ENCODE peak calls at places on chromosomes 7 and 10, in six cellular contexts. U is testis, M is body of pancreas, Q is IMR-90, C is sigmoid colon, F is A549. O is an unnamed sample.
A peak's percentile ranks its signal among the peaks of the same experiment; 100 is the strongest.

GRCh38 chr10:79391231-79392019 is 44.2 kb downstream of the PPIF start:
- DNase-seq in U (no peak), M (peak; percentile 5), Q (no peak), C (peak; percentile 78), F (no peak), O (peak; percentile 69)

GRCh38 chr7:9204571-9204970 is 771.2 kb downstream of the NXPH1 start:
- DNase-seq in U (no peak), M (no peak), Q (no peak), C (no peak), F (no peak), O (no peak)

GRCh38 chr7:66150471-66150870 is 35.8 kb downstream of the CRCP start:
- DNase-seq in U (peak; percentile 95), M (peak; percentile 64), Q (peak; percentile 76), C (peak; percentile 80), F (no peak), O (no peak)

GRCh38 chr10:11430421-11431275 is 180.8 kb downstream of the USP6NL start:
- DNase-seq in U (no peak), M (no peak), Q (no peak), C (no peak), F (no peak), O (no peak)

GRCh38 chr7:149708026-149708425 is 65.4 kb downstream of the ZNF467 start:
- DNase-seq in U (no peak), M (no peak), Q (no peak), C (no peak), F (no peak), O (no peak)

GRCh38 chr7:156039194-156039593 is 226.9 kb upstream of the SHH start:
- DNase-seq in U (no peak), M (no peak), Q (no peak), C (no peak), F (no peak), O (no peak)

GRCh38 chr7:101857358-101857794 is 40.0 kb downstream of the CUX1 start:
- DNase-seq in U (no peak), M (no peak), Q (no peak), C (peak; percentile 43), F (no peak), O (no peak)

GRCh38 chr10:131931981-131932380 is 31.2 kb downstream of the PPP2R2D start:
- DNase-seq in U (no peak), M (no peak), Q (no peak), C (peak; percentile 60), F (no peak), O (no peak)

GRCh38 chr7:158403013-158403821 is 184.4 kb downstream of the PTPRN2 start:
- DNase-seq in U (no peak), M (no peak), Q (no peak), C (no peak), F (no peak), O (no peak)

GRCh38 chr10:105585753-105586152 is 944.7 kb downstream of the SORCS3 start:
- DNase-seq in U (no peak), M (no peak), Q (peak; percentile 82), C (no peak), F (peak; percentile 42), O (no peak)

GRCh38 chr7:24732646-24733413 is 24.4 kb downstream of the GSDME start:
- DNase-seq in U (no peak), M (no peak), Q (peak; percentile 92), C (no peak), F (peak; percentile 71), O (peak; percentile 31)

GRCh38 chr10:72267819-72268404 is 5.8 kb upstream of the DDIT4 start:
- DNase-seq in U (no peak), M (no peak), Q (no peak), C (no peak), F (no peak), O (no peak)

GRCh38 chr10:48775206-48775517 is 90.5 kb downstream of the WDFY4 start:
- DNase-seq in U (no peak), M (no peak), Q (no peak), C (no peak), F (no peak), O (no peak)

GRCh38 chr7:79403879-79404278 is 49.6 kb downstream of the MAGI2 start:
- DNase-seq in U (no peak), M (no peak), Q (no peak), C (no peak), F (no peak), O (no peak)

GRCh38 chr7:139749545-139749944 is 28.3 kb downstream of the HIPK2 start:
- DNase-seq in U (no peak), M (no peak), Q (no peak), C (no peak), F (no peak), O (no peak)

GRCh38 chr7:115678049-115678982 is 352.2 kb downstream of the TFEC start:
- DNase-seq in U (peak; percentile 54), M (peak; percentile 76), Q (peak; percentile 74), C (no peak), F (peak; percentile 33), O (no peak)

GRCh38 chr10:31320598-31321211 is 1.7 kb downstream of the ZEB1 start:
- DNase-seq in U (peak; percentile 48), M (peak; percentile 48), Q (peak; percentile 59), C (peak; percentile 85), F (peak; percentile 54), O (peak; percentile 19)

GRCh38 chr10:92897916-92898315 is 49.6 kb downstream of the EXOC6 start:
- DNase-seq in U (no peak), M (no peak), Q (no peak), C (no peak), F (no peak), O (no peak)

GRCh38 chr7:158774916-158775315 is 54.4 kb downstream of the ESYT2 start:
- DNase-seq in U (no peak), M (no peak), Q (peak; percentile 39), C (no peak), F (no peak), O (no peak)

GRCh38 chr7:15582773-15583172 is 21.0 kb upstream of the AGMO start:
- DNase-seq in U (no peak), M (no peak), Q (no peak), C (no peak), F (no peak), O (no peak)

GRCh38 chr7:15581352-15581951 is 19.6 kb upstream of the AGMO start:
- DNase-seq in U (no peak), M (no peak), Q (no peak), C (no peak), F (no peak), O (no peak)

GRCh38 chr7:15580604-15581351 is 19.0 kb upstream of the AGMO start:
- DNase-seq in U (no peak), M (no peak), Q (no peak), C (no peak), F (no peak), O (no peak)

DNA sequence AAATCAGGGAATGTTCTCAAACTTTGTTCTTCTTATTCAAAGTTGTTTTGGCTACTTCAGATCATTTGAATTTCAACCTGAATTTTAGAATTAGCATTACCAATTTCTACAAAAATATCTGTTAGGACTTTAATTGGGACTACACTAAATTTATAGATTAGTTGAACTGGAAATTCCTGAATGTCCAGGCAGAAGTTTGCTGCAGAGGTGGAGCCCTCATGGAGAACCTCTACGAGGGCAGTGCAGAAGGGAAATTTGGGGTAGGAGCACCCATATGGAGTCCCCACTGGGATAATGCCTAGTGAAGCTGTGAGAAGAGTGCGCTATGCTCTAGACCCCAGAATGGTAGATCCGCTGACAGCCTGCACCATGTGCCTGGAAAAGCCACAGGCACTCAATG is 22.8 kb upstream of the AGMO start:
- DNase-seq in U (no peak), M (no peak), Q (no peak), C (no peak), F (no peak), O (no peak)
- TF ChIP-seq POLR2A in U (no peak), M (no peak), Q (no peak), C (no peak), F (no peak), O (no peak)

DNA sequence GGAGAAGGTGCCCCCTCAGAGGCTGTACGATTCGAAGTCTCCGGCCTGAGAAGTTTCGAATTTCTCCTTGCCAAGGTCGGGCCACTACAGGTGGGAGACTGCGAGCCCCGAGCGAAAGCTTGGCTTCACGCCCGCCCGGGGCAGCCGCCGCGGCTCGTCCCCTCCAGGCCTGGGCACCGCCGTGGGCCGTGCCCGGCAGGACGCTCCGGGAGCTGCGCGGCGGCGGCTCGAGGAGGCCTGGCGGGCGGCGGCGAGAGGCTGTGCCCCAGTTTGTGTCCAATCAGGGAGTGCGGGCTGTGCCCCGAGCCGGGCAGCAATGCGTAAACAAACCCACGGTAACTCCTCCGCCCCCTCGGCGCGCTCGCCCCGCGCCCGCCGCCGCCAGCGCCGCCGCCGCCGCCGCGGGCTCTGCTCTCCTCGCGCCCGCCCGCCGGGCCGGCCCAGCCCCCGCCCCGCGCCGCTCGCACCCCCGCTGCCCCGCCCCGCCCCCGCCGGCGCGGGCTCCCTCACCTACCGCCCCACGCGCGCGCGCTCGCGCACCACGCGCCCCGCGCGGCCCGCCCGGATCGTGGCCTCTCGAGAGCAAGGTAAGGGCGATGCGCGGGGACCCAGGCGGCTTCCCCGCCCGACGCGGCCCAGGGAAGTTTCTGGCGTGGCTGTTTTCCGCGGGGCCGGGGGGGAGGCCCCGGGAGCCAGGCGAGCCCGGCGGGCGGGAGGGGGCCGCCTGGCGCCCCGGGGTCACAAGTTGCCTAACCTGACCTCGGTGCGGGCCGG is 57.8 kb upstream of the PCGF5 start:
- DNase-seq in U (peak; percentile 72), M (peak; percentile 88), Q (peak; percentile 40), C (peak; percentile 90), F (peak; percentile 65), O (peak; percentile 84)
- TF ChIP-seq POLR2A in U (no peak), M (peak; percentile 51), Q (peak; percentile 14), C (peak; percentile 26), F (peak; percentile 36), O (peak; percentile 66)

DNA sequence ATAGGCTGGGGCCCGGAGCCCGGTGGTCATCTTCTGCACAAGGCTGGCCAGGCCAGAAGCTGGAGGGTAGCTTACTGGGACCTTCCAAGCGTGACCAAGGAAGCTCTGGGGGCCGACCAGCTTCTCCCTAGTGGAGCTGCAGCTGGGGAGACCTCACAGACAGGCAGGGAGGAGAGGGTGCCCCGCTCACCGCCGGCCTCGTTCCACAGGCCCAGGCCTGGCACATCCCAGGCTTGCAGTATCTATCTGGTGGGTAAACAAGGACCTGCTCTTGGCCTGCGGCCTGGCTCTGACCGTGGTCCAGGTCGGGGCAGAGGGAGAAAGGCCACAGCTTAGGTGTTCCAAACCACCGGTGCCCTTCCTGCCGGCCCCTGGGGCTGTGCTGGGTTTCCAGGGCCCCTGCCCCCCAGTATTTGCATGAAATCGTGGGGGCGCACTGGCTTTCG is 1.6 kb upstream of the ELFN1 start:
- DNase-seq in U (no peak), M (peak; percentile 14), Q (no peak), C (no peak), F (peak; percentile 76), O (no peak)
- TF ChIP-seq POLR2A in U (no peak), M (no peak), Q (no peak), C (no peak), F (no peak), O (no peak)

DNA sequence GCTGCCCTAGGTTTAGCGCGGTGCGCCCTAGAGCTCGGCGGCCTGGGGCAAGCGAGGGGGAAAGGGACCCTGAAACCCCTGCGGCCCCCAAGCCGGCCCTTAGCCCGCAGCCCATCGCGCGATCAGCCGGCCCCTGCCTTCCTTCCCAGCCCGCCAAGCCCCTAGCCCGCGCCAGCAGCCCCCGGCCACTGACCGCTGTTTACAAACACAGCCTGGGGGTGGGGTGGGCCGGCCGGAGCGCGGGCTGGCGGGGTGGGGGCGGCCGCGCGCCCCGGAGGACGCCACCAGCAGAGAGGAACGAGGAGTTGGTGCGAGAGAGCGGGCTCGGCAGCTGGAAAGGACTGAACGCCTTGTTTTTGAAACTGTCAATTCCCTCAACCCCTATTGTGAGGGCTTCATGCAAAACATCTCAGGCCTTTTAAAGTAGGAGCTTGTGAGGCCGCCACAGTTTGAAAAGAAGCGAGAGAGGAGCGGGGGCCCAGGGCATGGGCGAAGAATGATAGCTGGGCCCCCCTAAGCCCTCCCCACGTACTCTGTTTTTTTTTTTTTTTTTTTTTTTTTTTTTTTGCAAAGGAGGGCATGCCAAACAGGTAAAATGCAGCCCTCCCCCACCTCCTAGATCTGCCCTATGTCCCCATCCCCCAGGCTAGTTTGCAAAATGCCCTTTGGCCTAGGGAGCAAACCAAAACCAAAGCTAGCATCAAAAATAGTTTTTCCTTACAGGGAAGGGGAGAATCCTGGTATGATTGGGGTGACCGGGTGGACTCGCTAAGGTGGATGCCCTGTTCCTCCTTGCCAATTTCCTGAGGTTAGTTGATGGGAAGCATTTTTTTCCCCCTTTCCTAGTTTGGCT is 15.0 kb downstream of the SKIDA1 start:
- DNase-seq in U (peak; percentile 39), M (no peak), Q (no peak), C (no peak), F (no peak), O (peak; percentile 39)
- TF ChIP-seq POLR2A in U (no peak), M (no peak), Q (no peak), C (no peak), F (no peak), O (no peak)

O was measured in erythroblast.